ENCODE peak calls at places on chromosomes 13 and 19, in four cellular contexts. One of them, this sample, is unnamed.

GRCh38 chr13:24745516-24745860 is 18.5 kb upstream of the RNF17 start:
- DNase-seq in Kasumi-1: no peak
- DNase-seq in mesenchymal stem cell: no peak
- DNase-seq in Panc1: no peak
- DNase-seq in this sample: no peak

GRCh38 chr13:21849323-21849722 is 178.4 kb downstream of the FGF9 start:
- DNase-seq in Kasumi-1: peak
- DNase-seq in mesenchymal stem cell: peak
- DNase-seq in Panc1: peak
- DNase-seq in this sample: peak

GRCh38 chr13:98129059-98129741 is 13.7 kb upstream of the FARP1 start:
- DNase-seq in Kasumi-1: no peak
- DNase-seq in mesenchymal stem cell: no peak
- DNase-seq in Panc1: no peak
- DNase-seq in this sample: no peak

GRCh38 chr19:55602104-55603001 is 2.3 kb downstream of the ZNF524 start:
- DNase-seq in Kasumi-1: no peak
- DNase-seq in mesenchymal stem cell: no peak
- DNase-seq in Panc1: no peak
- DNase-seq in this sample: no peak

GRCh38 chr13:101398191-101398590 is 18.1 kb downstream of the NALCN start:
- DNase-seq in Kasumi-1: no peak
- DNase-seq in mesenchymal stem cell: peak
- DNase-seq in Panc1: no peak
- DNase-seq in this sample: no peak

GRCh38 chr19:43439183-43440063 is 24.7 kb downstream of the TEX101 start:
- DNase-seq in Kasumi-1: peak
- DNase-seq in mesenchymal stem cell: no peak
- DNase-seq in Panc1: no peak
- DNase-seq in this sample: no peak

GRCh38 chr13:66617786-66618185 is 612.4 kb downstream of the PCDH9 start:
- DNase-seq in Kasumi-1: no peak
- DNase-seq in mesenchymal stem cell: no peak
- DNase-seq in Panc1: no peak
- DNase-seq in this sample: no peak

GRCh38 chr13:112092453-112092852 is 25.5 kb downstream of the SOX1 start:
- DNase-seq in Kasumi-1: no peak
- DNase-seq in mesenchymal stem cell: no peak
- DNase-seq in Panc1: no peak
- DNase-seq in this sample: no peak

GRCh38 chr13:105665284-105665683 is 870.2 kb downstream of the EFNB2 start:
- DNase-seq in Kasumi-1: no peak
- DNase-seq in mesenchymal stem cell: peak
- DNase-seq in Panc1: no peak
- DNase-seq in this sample: no peak

GRCh38 chr19:15297416-15298224 is 34.7 kb downstream of the BRD4 start:
- DNase-seq in Kasumi-1: no peak
- DNase-seq in mesenchymal stem cell: peak
- DNase-seq in Panc1: peak
- DNase-seq in this sample: no peak

GRCh38 chr19:20051841-20052768 is 12.8 kb upstream of the ZNF682 start:
- DNase-seq in Kasumi-1: peak
- DNase-seq in mesenchymal stem cell: peak
- DNase-seq in Panc1: peak
- DNase-seq in this sample: peak

GRCh38 chr13:41639955-41640780 is 182.8 kb downstream of the RGCC start:
- DNase-seq in Kasumi-1: no peak
- DNase-seq in mesenchymal stem cell: peak
- DNase-seq in Panc1: no peak
- DNase-seq in this sample: no peak

GRCh38 chr13:102333320-102334181 is 68.3 kb downstream of the FGF14 start:
- DNase-seq in Kasumi-1: no peak
- DNase-seq in mesenchymal stem cell: peak
- DNase-seq in Panc1: no peak
- DNase-seq in this sample: no peak

GRCh38 chr19:48859711-48860572 is 8.5 kb downstream of the PLEKHA4 start:
- DNase-seq in Kasumi-1: no peak
- DNase-seq in mesenchymal stem cell: no peak
- DNase-seq in Panc1: no peak
- DNase-seq in this sample: peak

GRCh38 chr19:41928754-41929535 is 696 bp upstream of the ERFL start:
- DNase-seq in Kasumi-1: peak
- DNase-seq in mesenchymal stem cell: no peak
- DNase-seq in Panc1: no peak
- DNase-seq in this sample: peak

GRCh38 chr19:7303470-7303869 is 9.3 kb upstream of the INSR start:
- DNase-seq in Kasumi-1: no peak
- DNase-seq in mesenchymal stem cell: no peak
- DNase-seq in Panc1: no peak
- DNase-seq in this sample: no peak

GRCh38 chr19:4720037-4720700 is 3.5 kb downstream of the DPP9 start:
- DNase-seq in Kasumi-1: no peak
- DNase-seq in mesenchymal stem cell: no peak
- DNase-seq in Panc1: no peak
- DNase-seq in this sample: no peak

GRCh38 chr13:31749929-31750328 is 10.6 kb downstream of the RXFP2 start:
- DNase-seq in Kasumi-1: no peak
- DNase-seq in mesenchymal stem cell: peak
- DNase-seq in Panc1: no peak
- DNase-seq in this sample: no peak

GRCh38 chr13:110216403-110217041 is 90.4 kb downstream of the COL4A1 start:
- DNase-seq in Kasumi-1: no peak
- DNase-seq in mesenchymal stem cell: peak
- DNase-seq in Panc1: no peak
- DNase-seq in this sample: no peak

GRCh38 chr19:46639356-46640061 is 3.5 kb upstream of the GNG8 start:
- DNase-seq in Kasumi-1: no peak
- DNase-seq in mesenchymal stem cell: peak
- DNase-seq in Panc1: no peak
- DNase-seq in this sample: peak

GRCh38 chr19:2845107-2845506 is 3.8 kb downstream of the ZNF555 start:
- DNase-seq in Kasumi-1: no peak
- DNase-seq in mesenchymal stem cell: no peak
- DNase-seq in Panc1: no peak
- DNase-seq in this sample: no peak

GRCh38 chr19:572891-573825 is 762 bp downstream of the BSG start:
- DNase-seq in Kasumi-1: no peak
- DNase-seq in mesenchymal stem cell: peak
- DNase-seq in Panc1: no peak
- DNase-seq in this sample: no peak

GRCh38 chr19:2720777-2721569 is at the start of gene DIRAS1:
- DNase-seq in Kasumi-1: no peak
- DNase-seq in mesenchymal stem cell: no peak
- DNase-seq in Panc1: no peak
- DNase-seq in this sample: no peak

GRCh38 chr19:13154911-13155471 is 4.8 kb downstream of the IER2 start:
- DNase-seq in Kasumi-1: peak
- DNase-seq in mesenchymal stem cell: peak
- DNase-seq in Panc1: no peak
- DNase-seq in this sample: peak

GRCh38 chr19:3760871-3761361 is 576 bp downstream of the APBA3 start:
- DNase-seq in Kasumi-1: no peak
- DNase-seq in mesenchymal stem cell: no peak
- DNase-seq in Panc1: no peak
- DNase-seq in this sample: no peak

GRCh38 chr13:89936256-89936655 is 1411.2 kb upstream of the MIR17HG start:
- DNase-seq in Kasumi-1: no peak
- DNase-seq in mesenchymal stem cell: no peak
- DNase-seq in Panc1: no peak
- DNase-seq in this sample: no peak

GRCh38 chr19:10780368-10780767 is 55.6 kb downstream of the TMED1 start:
- DNase-seq in Kasumi-1: peak
- DNase-seq in mesenchymal stem cell: peak
- DNase-seq in Panc1: no peak
- DNase-seq in this sample: peak

GRCh38 chr19:34508540-34508939 is 27.0 kb downstream of the WTIP start:
- DNase-seq in Kasumi-1: no peak
- DNase-seq in mesenchymal stem cell: peak
- DNase-seq in Panc1: no peak
- DNase-seq in this sample: no peak

GRCh38 chr19:37905936-37906867 is at the start of gene WDR87:
- DNase-seq in Kasumi-1: peak
- DNase-seq in mesenchymal stem cell: no peak
- DNase-seq in Panc1: no peak
- DNase-seq in this sample: no peak

GRCh38 chr13:113664751-113665581 is 2.1 kb upstream of the GRK1 start:
- DNase-seq in Kasumi-1: no peak
- DNase-seq in mesenchymal stem cell: no peak
- DNase-seq in Panc1: no peak
- DNase-seq in this sample: no peak

GRCh38 chr19:16834747-16835146 is 5.5 kb downstream of the SIN3B start:
- DNase-seq in Kasumi-1: no peak
- DNase-seq in mesenchymal stem cell: no peak
- DNase-seq in Panc1: no peak
- DNase-seq in this sample: no peak

GRCh38 chr19:35460608-35461007 is 12.6 kb downstream of the FFAR2 start:
- DNase-seq in Kasumi-1: peak
- DNase-seq in mesenchymal stem cell: peak
- DNase-seq in Panc1: no peak
- DNase-seq in this sample: peak

GRCh38 chr13:102090532-102090931 is 311.3 kb downstream of the FGF14 start:
- DNase-seq in Kasumi-1: no peak
- DNase-seq in mesenchymal stem cell: no peak
- DNase-seq in Panc1: no peak
- DNase-seq in this sample: no peak

GRCh38 chr13:43377955-43378354 is 354.6 kb downstream of the DNAJC15 start:
- DNase-seq in Kasumi-1: no peak
- DNase-seq in mesenchymal stem cell: no peak
- DNase-seq in Panc1: no peak
- DNase-seq in this sample: no peak

This sample was measured in AML-193.